ENCODE peak calls at places on chromosomes 16 and 17, in six cellular contexts. M is CD8-positive, alpha-beta memory T cell; K is heart right ventricle; Y is adrenal gland; H is brain microvascular endothelial cell; C is WERI-Rb-1. F is an unnamed sample.
A peak's percentile ranks its signal among the peaks of the same experiment; 100 is the strongest.

GRCh38 chr17:39080416-39081179 is 70.8 kb downstream of the PLXDC1 start:
- DNase-seq in M (no peak), K (peak; percentile 56), Y (peak; percentile 62), H (peak; percentile 45), C (peak; percentile 89), F (peak; percentile 80)

GRCh38 chr17:83069571-83069906 is 9.9 kb upstream of the METRNL start:
- DNase-seq in M (no peak), K (no peak), Y (no peak), H (no peak), C (no peak), F (no peak)

GRCh38 chr16:3953728-3954410 is 73.4 kb upstream of the CREBBP start:
- DNase-seq in M (no peak), K (no peak), Y (no peak), H (no peak), C (no peak), F (no peak)

GRCh38 chr16:69253796-69254426 is 57.2 kb upstream of the VPS4A start:
- DNase-seq in M (no peak), K (no peak), Y (no peak), H (no peak), C (no peak), F (no peak)

GRCh38 chr16:81696959-81697293 is 82.2 kb upstream of the PLCG2 start:
- DNase-seq in M (no peak), K (no peak), Y (no peak), H (no peak), C (no peak), F (no peak)

GRCh38 chr16:85169333-85170065 is 57.2 kb upstream of the CIBAR2 start:
- DNase-seq in M (peak; percentile 30), K (no peak), Y (no peak), H (no peak), C (no peak), F (peak; percentile 74)

GRCh38 chr17:47931848-47932247 is 9.5 kb upstream of the PNPO start:
- DNase-seq in M (no peak), K (no peak), Y (no peak), H (no peak), C (no peak), F (no peak)

GRCh38 chr17:29597361-29598172 is 4.6 kb downstream of the ANKRD13B start:
- DNase-seq in M (no peak), K (no peak), Y (no peak), H (no peak), C (no peak), F (peak; percentile 63)

GRCh38 chr16:82280867-82281266 is 110.8 kb upstream of the MPHOSPH6 start:
- DNase-seq in M (no peak), K (no peak), Y (no peak), H (no peak), C (no peak), F (no peak)

GRCh38 chr17:62587554-62587953 is 39.9 kb upstream of the MRC2 start:
- DNase-seq in M (no peak), K (no peak), Y (no peak), H (no peak), C (no peak), F (no peak)

GRCh38 chr17:1713160-1713877 is 3.1 kb upstream of the TLCD2 start:
- DNase-seq in M (no peak), K (no peak), Y (peak; percentile 54), H (no peak), C (no peak), F (peak; percentile 8)

GRCh38 chr17:72393553-72393952 is 272.7 kb downstream of the SOX9 start:
- DNase-seq in M (no peak), K (no peak), Y (no peak), H (peak; percentile 76), C (no peak), F (no peak)

GRCh38 chr16:380837-381787 is 666 bp downstream of the PGAP6 start:
- DNase-seq in M (no peak), K (peak; percentile 54), Y (no peak), H (no peak), C (no peak), F (peak; percentile 76)

GRCh38 chr16:73663720-73664119 is 615.8 kb upstream of the ZFHX3 start:
- DNase-seq in M (no peak), K (no peak), Y (no peak), H (no peak), C (no peak), F (no peak)

GRCh38 chr17:49259663-49260010 is 29.1 kb upstream of the PHOSPHO1 start:
- DNase-seq in M (no peak), K (peak; percentile 30), Y (no peak), H (no peak), C (no peak), F (peak; percentile 34)

GRCh38 chr16:12320298-12320706 is 343.8 kb downstream of the SNX29 start:
- DNase-seq in M (no peak), K (no peak), Y (no peak), H (peak; percentile 87), C (no peak), F (no peak)

GRCh38 chr17:66255112-66255511 is 25.9 kb upstream of the APOH start:
- DNase-seq in M (peak; percentile 54), K (no peak), Y (peak; percentile 61), H (peak; percentile 63), C (peak; percentile 38), F (no peak)

GRCh38 chr16:73196670-73197069 is 148.7 kb upstream of the ZFHX3 start:
- DNase-seq in M (no peak), K (peak; percentile 48), Y (peak; percentile 91), H (peak; percentile 72), C (peak; percentile 71), F (peak; percentile 71)

GRCh38 chr17:17186051-17186450 is 20.1 kb downstream of the PLD6 start:
- DNase-seq in M (no peak), K (no peak), Y (no peak), H (no peak), C (no peak), F (no peak)

GRCh38 chr17:50805486-50805885 is 29.9 kb upstream of the WFIKKN2 start:
- DNase-seq in M (peak; percentile 16), K (no peak), Y (no peak), H (no peak), C (no peak), F (no peak)

GRCh38 chr16:66910175-66910940 is 8.3 kb downstream of the CDH16 start:
- DNase-seq in M (no peak), K (no peak), Y (no peak), H (no peak), C (no peak), F (no peak)

GRCh38 chr16:3945751-3946603 is 65.5 kb upstream of the CREBBP start:
- DNase-seq in M (no peak), K (no peak), Y (peak; percentile 88), H (peak; percentile 98), C (no peak), F (peak; percentile 67)

GRCh38 chr17:60354223-60354622 is 37.7 kb downstream of the USP32 start:
- DNase-seq in M (no peak), K (no peak), Y (no peak), H (peak; percentile 39), C (no peak), F (no peak)

GRCh38 chr17:60353773-60354172 is 38.2 kb downstream of the USP32 start:
- DNase-seq in M (no peak), K (no peak), Y (no peak), H (no peak), C (no peak), F (no peak)

GRCh38 chr17:60352569-60352968 is 39.4 kb downstream of the USP32 start:
- DNase-seq in M (no peak), K (no peak), Y (no peak), H (no peak), C (no peak), F (no peak)

GRCh38 chr17:60351012-60351695 is 40.8 kb downstream of the USP32 start:
- DNase-seq in M (no peak), K (no peak), Y (no peak), H (no peak), C (peak; percentile 44), F (no peak)

GRCh38 chr17:60352071-60352470 is 39.9 kb downstream of the USP32 start:
- DNase-seq in M (no peak), K (no peak), Y (no peak), H (no peak), C (no peak), F (no peak)
- H3K4me3 ChIP-seq in M (no peak overlapping the region), K (no peak overlapping the region), Y (no peak overlapping the region), H (no peak overlapping the region), C (no peak overlapping the region), F (no peak overlapping the region)

DNA sequence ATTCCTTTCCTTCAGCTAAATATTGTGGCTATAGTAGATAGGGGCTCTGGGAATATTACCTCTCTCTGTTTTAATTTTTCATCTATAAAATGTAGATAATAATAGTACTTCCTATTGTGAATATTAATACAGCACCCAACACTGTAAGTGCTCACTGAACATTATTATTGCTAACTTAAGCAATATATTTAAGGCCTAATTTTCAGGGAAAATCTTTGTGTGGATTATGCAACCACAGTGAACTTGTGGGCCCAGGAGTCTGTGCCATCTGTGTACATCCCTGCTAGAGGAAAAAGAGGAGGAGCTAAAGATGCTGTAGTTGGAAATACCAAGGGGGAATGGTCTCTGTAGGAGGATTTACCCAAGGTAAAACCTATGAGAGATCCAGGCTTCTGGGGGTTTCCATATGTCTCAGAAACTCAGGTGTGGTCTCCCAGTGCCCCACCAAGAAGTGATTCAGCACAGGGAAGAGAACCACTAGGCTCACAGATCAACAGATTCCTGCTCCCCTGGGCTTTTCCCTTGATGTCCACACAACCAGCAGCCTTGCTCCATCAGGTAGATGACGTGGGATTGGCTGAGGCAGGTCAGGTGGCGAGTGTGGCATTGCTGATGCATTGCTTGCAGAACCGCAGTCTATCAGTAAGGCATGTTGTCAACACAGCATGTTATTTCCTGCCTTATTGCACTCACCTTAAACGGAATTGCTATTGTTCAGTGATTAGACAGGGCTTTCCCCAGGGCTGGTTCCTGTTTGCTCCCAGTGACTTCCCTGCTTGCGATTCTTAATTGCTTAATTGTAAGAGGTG is 1.6 kb upstream of the N4BP1 start:
- DNase-seq in M (peak; percentile 93), K (no peak), Y (peak; percentile 57), H (no peak), C (no peak), F (no peak)
- H3K27ac ChIP-seq in M (peak overlapping the region; percentile 70), K (peak overlapping the region; percentile 94), Y (peak overlapping the region; percentile 58), H (no peak overlapping the region), C (peak overlapping the region; percentile 87), F (peak overlapping the region; percentile 30)

GRCh38 chr17:60080545-60080944 is 1.8 kb upstream of the HEATR6 start:
- DNase-seq in M (no peak), K (no peak), Y (no peak), H (no peak), C (no peak), F (no peak)
- H3K4me3 ChIP-seq in M (no peak overlapping the region), K (no peak overlapping the region), Y (no peak overlapping the region), H (no peak overlapping the region), C (no peak overlapping the region), F (no peak overlapping the region)

DNA sequence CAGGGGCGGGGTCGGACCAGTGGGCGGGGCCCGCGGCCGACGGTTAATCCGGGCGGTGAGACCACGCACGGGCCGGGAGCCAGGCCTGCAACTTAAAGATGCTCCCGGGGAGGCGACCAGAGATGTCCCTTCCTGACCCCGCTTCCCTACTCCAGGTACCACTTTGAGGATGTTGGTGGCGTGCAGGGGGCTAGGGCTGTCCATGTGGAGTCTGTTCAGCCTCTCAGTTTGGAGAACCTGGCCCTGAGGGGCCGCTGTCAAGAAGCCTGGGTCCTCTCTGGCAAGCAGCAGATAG is 580 bp downstream of the RANGRF start:
- DNase-seq in M (peak; percentile 73), K (no peak), Y (no peak), H (peak; percentile 44), C (peak; percentile 87), F (peak; percentile 94)
- H3K27ac ChIP-seq in M (peak overlapping the region; percentile 86), K (peak overlapping the region; percentile 94), Y (peak overlapping the region; percentile 98), H (peak overlapping the region; percentile 84), C (peak overlapping the region; percentile 92), F (peak overlapping the region; percentile 1)

GRCh38 chr17:75832164-75832651 is 12.0 kb downstream of the UNC13D start:
- DNase-seq in M (peak; percentile 82), K (no peak), Y (peak; percentile 84), H (peak; percentile 77), C (peak; percentile 88), F (no peak)
- H3K4me3 ChIP-seq in M (peak overlapping the region; percentile 55), K (no peak overlapping the region), Y (no peak overlapping the region), H (no peak overlapping the region), C (no peak overlapping the region), F (no peak overlapping the region)